ENCODE peak calls at places on chromosome 6, in nine cellular contexts. O, X, W, U, S, R, E, K and V are unnamed samples.

GRCh38 chr6:2764610-2765165 is 505 bp upstream of the WRNIP1 start:
- DNase-seq in O (peak; percentile 38), X (peak; percentile 86), W (peak; percentile 66), U (peak; percentile 71), S (no peak), R (peak; percentile 53), E (peak; percentile 98), K (peak; percentile 65), V (peak; percentile 61)

GRCh38 chr6:91082311-91082803 is 495.5 kb upstream of the MAP3K7 start:
- DNase-seq in O (no peak), X (no peak), W (peak; percentile 1), U (no peak), S (no peak), R (no peak), E (no peak), K (no peak), V (no peak)

GRCh38 chr6:14129572-14129971 is 12.0 kb downstream of the CD83 start:
- DNase-seq in O (peak; percentile 32), X (peak; percentile 79), W (peak; percentile 48), U (peak; percentile 48), S (peak; percentile 48), R (peak; percentile 83), E (peak; percentile 86), K (peak; percentile 21), V (peak; percentile 42)

GRCh38 chr6:25963426-25964123 is 973 bp downstream of the TRIM38 start:
- DNase-seq in O (peak; percentile 33), X (no peak), W (peak; percentile 64), U (no peak), S (no peak), R (peak; percentile 28), E (no peak), K (no peak), V (no peak)

GRCh38 chr6:169953686-169954085 is 202.3 kb downstream of the ERMARD start:
- DNase-seq in O (no peak), X (peak; percentile 15), W (no peak), U (no peak), S (no peak), R (no peak), E (no peak), K (no peak), V (no peak)

GRCh38 chr6:15628499-15629131 is 34.2 kb downstream of the DTNBP1 start:
- DNase-seq in O (no peak), X (no peak), W (peak; percentile 71), U (no peak), S (no peak), R (no peak), E (peak; percentile 87), K (peak; percentile 45), V (no peak)

GRCh38 chr6:52231411-52232127 is 12.7 kb downstream of the IL17F start:
- DNase-seq in O (no peak), X (no peak), W (no peak), U (no peak), S (no peak), R (no peak), E (no peak), K (peak; percentile 12), V (peak; percentile 35)

GRCh38 chr6:56831334-56831733 is 123.6 kb upstream of the BEND6 start:
- DNase-seq in O (no peak), X (no peak), W (no peak), U (no peak), S (no peak), R (no peak), E (no peak), K (no peak), V (no peak)

GRCh38 chr6:119676230-119676629 is 326.7 kb upstream of the MAN1A1 start:
- DNase-seq in O (no peak), X (no peak), W (no peak), U (no peak), S (no peak), R (no peak), E (no peak), K (no peak), V (no peak)

GRCh38 chr6:76681781-76682180 is 609.3 kb upstream of the IMPG1 start:
- DNase-seq in O (no peak), X (no peak), W (no peak), U (no peak), S (no peak), R (no peak), E (no peak), K (no peak), V (no peak)

GRCh38 chr6:87154641-87155271 is 609 bp upstream of the ZNF292 start:
- DNase-seq in O (no peak), X (peak; percentile 86), W (peak; percentile 90), U (no peak), S (no peak), R (peak; percentile 80), E (peak; percentile 93), K (no peak), V (peak; percentile 89)

GRCh38 chr6:125947581-125947980 is 9.0 kb upstream of the HINT3 start:
- DNase-seq in O (no peak), X (peak; percentile 70), W (peak; percentile 67), U (no peak), S (no peak), R (no peak), E (peak; percentile 67), K (no peak), V (no peak)

GRCh38 chr6:75546401-75546800 is 52.8 kb upstream of the FILIP1 start:
- DNase-seq in O (no peak), X (no peak), W (no peak), U (no peak), S (no peak), R (peak; percentile 7), E (no peak), K (no peak), V (peak; percentile 17)

GRCh38 chr6:159520002-159520401 is 173.0 kb downstream of the SOD2 start:
- DNase-seq in O (no peak), X (no peak), W (no peak), U (no peak), S (no peak), R (no peak), E (no peak), K (no peak), V (no peak)

GRCh38 chr6:37635319-37635718 is 62.4 kb downstream of the MDGA1 start:
- DNase-seq in O (no peak), X (no peak), W (no peak), U (no peak), S (no peak), R (no peak), E (no peak), K (no peak), V (no peak)

GRCh38 chr6:148671085-148671484 is 75.7 kb upstream of the UST start:
- DNase-seq in O (no peak), X (no peak), W (no peak), U (no peak), S (no peak), R (no peak), E (no peak), K (no peak), V (no peak)

GRCh38 chr6:148667395-148667794 is 79.4 kb upstream of the UST start:
- DNase-seq in O (no peak), X (no peak), W (no peak), U (no peak), S (no peak), R (no peak), E (no peak), K (no peak), V (no peak)

GRCh38 chr6:148677594-148678476 is 69.0 kb upstream of the UST start:
- DNase-seq in O (no peak), X (no peak), W (no peak), U (no peak), S (no peak), R (peak; percentile 60), E (no peak), K (no peak), V (no peak)

DNA sequence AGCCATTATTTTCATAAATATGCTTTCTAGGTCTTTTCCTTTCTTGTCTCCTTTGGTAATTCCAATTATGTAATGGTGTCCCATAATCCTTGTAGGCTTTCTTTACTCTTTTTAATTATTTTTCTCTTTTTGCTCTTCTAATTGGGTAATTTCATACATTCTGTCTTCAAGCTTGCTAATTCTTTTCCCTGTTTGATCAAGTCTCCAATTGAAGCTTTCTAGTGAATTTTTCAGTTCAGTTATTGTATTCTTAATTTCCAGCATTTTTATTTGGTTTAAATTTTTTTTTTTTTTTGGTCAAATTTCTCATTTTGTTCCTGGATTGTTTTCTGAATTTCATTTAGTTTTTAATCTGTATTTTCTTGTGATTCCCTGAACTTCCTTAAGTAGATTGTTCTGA is 74.9 kb upstream of the UST start:
- DNase-seq in O (no peak), X (no peak), W (no peak), U (no peak), S (no peak), R (no peak), E (no peak), K (no peak), V (no peak)
- H3K9me3 ChIP-seq in O (no peaks in the 10 kb centered on the region), X (no peaks in the 10 kb centered on the region), W (peaks cover 8% of the 10 kb centered on the region), U (peaks cover 18% of the 10 kb centered on the region), S (peaks cover 14% of the 10 kb centered on the region), R (peaks cover 34% of the 10 kb centered on the region), E (peaks cover 5% of the 10 kb centered on the region), K (no peaks in the 10 kb centered on the region), V (no peaks in the 10 kb centered on the region)

DNA sequence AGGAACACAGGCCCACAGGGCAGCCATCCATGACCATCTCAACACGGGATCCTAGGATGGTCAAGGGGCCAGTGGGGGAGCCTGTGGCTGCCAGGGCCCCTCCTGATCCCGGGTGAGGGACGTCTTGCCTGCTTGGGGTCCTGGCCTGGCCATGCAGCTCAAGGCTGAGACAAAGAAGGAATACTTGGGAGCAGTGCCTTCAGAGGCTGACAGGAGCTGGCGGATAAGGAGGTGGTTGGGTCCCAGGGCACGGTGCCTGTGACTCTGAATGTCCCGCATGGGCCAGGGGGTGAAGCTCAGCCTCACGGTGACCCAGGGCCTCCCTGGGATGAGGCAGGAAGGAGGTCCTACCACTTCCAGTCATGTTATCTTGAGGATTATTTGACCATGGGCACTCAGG is 95.2 kb downstream of the SMOC2 start:
- DNase-seq in O (no peak), X (peak; percentile 43), W (no peak), U (no peak), S (no peak), R (no peak), E (no peak), K (no peak), V (no peak)
- H3K9me3 ChIP-seq in O (no peaks in the 10 kb centered on the region), X (no peaks in the 10 kb centered on the region), W (peaks cover 26% of the 10 kb centered on the region), U (no peaks in the 10 kb centered on the region), S (no peaks in the 10 kb centered on the region), R (no peaks in the 10 kb centered on the region), E (no peaks in the 10 kb centered on the region), K (no peaks in the 10 kb centered on the region), V (no peaks in the 10 kb centered on the region)

DNA sequence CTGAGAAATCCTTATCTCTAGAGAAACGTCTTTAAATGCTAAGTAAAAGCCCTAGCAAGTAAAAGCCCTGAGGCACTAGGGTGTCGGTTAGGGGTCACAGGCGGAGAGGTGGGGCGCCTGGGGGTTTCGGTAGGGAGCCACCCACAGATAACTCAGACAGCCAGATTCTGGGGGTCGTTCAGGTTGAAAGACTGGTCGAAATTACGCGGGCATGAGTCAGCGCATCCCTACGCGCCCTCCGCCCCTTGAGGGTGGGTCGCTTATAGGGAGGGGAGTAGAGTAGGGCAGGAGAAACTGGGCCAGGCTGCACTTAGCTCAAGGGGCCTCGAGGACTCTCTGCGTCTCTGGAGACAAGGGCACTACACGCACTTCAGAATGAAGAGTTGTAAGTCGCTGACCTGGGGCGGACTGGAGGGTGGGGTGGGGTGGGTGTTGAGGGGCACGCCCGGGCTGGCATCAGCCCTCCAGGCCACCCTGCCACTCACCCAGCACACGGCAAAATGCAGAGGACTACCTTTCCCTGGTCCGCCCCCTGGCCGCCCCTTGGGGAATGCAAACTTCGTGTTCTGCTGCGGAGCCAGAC is 598 bp upstream of the PPT2 start:
- DNase-seq in O (no peak), X (peak; percentile 76), W (peak; percentile 13), U (peak; percentile 55), S (no peak), R (no peak), E (peak; percentile 76), K (no peak), V (no peak)
- H3K9me3 ChIP-seq in O (no peaks in the 10 kb centered on the region), X (no peaks in the 10 kb centered on the region), W (no peaks in the 10 kb centered on the region), U (no peaks in the 10 kb centered on the region), S (no peaks in the 10 kb centered on the region), R (no peaks in the 10 kb centered on the region), E (no peaks in the 10 kb centered on the region), K (no peaks in the 10 kb centered on the region), V (no peaks in the 10 kb centered on the region)

GRCh38 chr6:130426078-130426726 is 60.4 kb downstream of the TMEM200A start:
- DNase-seq in O (no peak), X (no peak), W (peak; percentile 22), U (no peak), S (no peak), R (no peak), E (peak; percentile 21), K (no peak), V (no peak)
- H3K9me3 ChIP-seq in O (no peaks in the 10 kb centered on the region), X (no peaks in the 10 kb centered on the region), W (no peaks in the 10 kb centered on the region), U (no peaks in the 10 kb centered on the region), S (no peaks in the 10 kb centered on the region), R (no peaks in the 10 kb centered on the region), E (no peaks in the 10 kb centered on the region), K (no peaks in the 10 kb centered on the region), V (no peaks in the 10 kb centered on the region)